ENCODE peak calls at places on chromosomes 2 and 18, in five cellular contexts. U is left ventricle myocardium inferior, A is right atrium auricular region, N is endodermal cell, H is colonic mucosa. F is an unnamed sample. For H3K36me3, the result is how much of the 10 kb centered on the place peaks cover.

GRCh38 chr2:126704434-126705165 is 48.6 kb downstream of the GYPC start:
- DNase-seq in U (no peak), A (no peak), N (no peak), H (no peak), F (no peak)

GRCh38 chr2:205752924-205753323 is 70.6 kb downstream of the NRP2 start:
- DNase-seq in U (no peak), A (no peak), N (no peak), H (no peak), F (no peak)

GRCh38 chr18:48355526-48356115 is 53.6 kb downstream of the ZBTB7C start:
- DNase-seq in U (no peak), A (peak), N (peak), H (no peak), F (no peak)

GRCh38 chr18:44729631-44730101 is 49.0 kb downstream of the SETBP1 start:
- DNase-seq in U (no peak), A (no peak), N (peak), H (peak), F (peak)

GRCh38 chr2:86307431-86307830 is 30.0 kb downstream of the REEP1 start:
- DNase-seq in U (no peak), A (no peak), N (no peak), H (no peak), F (no peak)

GRCh38 chr2:192148620-192149321 is 46.0 kb downstream of the TMEFF2 start:
- DNase-seq in U (no peak), A (no peak), N (no peak), H (no peak), F (peak)

GRCh38 chr2:176490061-176490861 is 221.0 kb downstream of the MTX2 start:
- DNase-seq in U (peak), A (no peak), N (peak), H (no peak), F (no peak)

GRCh38 chr18:74196220-74197119 is 48.1 kb downstream of the TIMM21 start:
- DNase-seq in U (no peak), A (no peak), N (peak), H (peak), F (peak)

GRCh38 chr2:146677280-146677679 is 1167.5 kb upstream of the ACVR2A start:
- DNase-seq in U (no peak), A (no peak), N (peak), H (no peak), F (no peak)

GRCh38 chr2:158388159-158388558 is 68.4 kb downstream of the CCDC148 start:
- DNase-seq in U (no peak), A (no peak), N (no peak), H (no peak), F (no peak)

GRCh38 chr2:239313251-239313650 is 87.6 kb downstream of the HDAC4 start:
- DNase-seq in U (peak), A (no peak), N (peak), H (peak), F (no peak)

GRCh38 chr2:222547108-222547507 is 108.8 kb downstream of the FARSB start:
- DNase-seq in U (no peak), A (no peak), N (no peak), H (no peak), F (no peak)

GRCh38 chr2:86048888-86049287 is 56.8 kb downstream of the POLR1A start:
- DNase-seq in U (no peak), A (no peak), N (peak), H (no peak), F (no peak)

GRCh38 chr18:2984703-2985261 is 28.2 kb downstream of the LPIN2 start:
- DNase-seq in U (no peak), A (no peak), N (no peak), H (peak), F (no peak)

DNA sequence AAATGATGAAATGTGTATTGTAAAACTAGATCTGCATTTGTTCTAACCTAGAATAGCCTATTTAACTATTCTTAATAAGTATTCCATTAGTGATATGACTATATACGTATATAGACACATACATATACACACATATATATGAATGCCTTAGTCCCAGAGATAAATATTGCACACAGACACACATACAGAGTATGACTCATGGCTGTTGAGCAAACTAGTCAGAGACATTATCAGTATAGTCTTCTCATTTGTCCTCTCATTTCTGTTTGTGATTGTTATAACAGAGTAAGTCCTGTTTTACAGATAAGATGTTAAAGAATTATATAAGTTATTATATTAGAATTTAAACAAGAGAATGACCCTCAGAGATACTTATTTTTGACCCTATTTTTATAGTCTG is 202.5 kb downstream of the CCDC102B start:
- DNase-seq in U (no peak), A (no peak), N (no peak), H (no peak), F (peak)
- TF ChIP-seq CTCF in U (no peak), A (no peak), N (no peak), H (no peak), F (no peak)

GRCh38 chr2:197399887-197400540 is 34.8 kb downstream of the SF3B1 start:
- DNase-seq in U (no peak), A (no peak), N (no peak), H (no peak), F (no peak)
- H3K36me3 ChIP-seq in U (half or more), A (half or more), N (half or more), H (under half), F (half or more)

GRCh38 chr2:96265349-96265839 is 403 bp downstream of the TMEM127 start:
- DNase-seq in U (peak), A (no peak), N (peak), H (peak), F (no peak)

GRCh38 chr2:96265840-96266569 is at the start of the genes CIAO1 and TMEM127:
- DNase-seq in U (peak), A (peak), N (peak), H (peak), F (peak)

GRCh38 chr2:96264086-96264485 is 1.7 kb downstream of the TMEM127 start:
- DNase-seq in U (no peak), A (no peak), N (no peak), H (no peak), F (no peak)

GRCh38 chr2:96262306-96262705 is 3.5 kb downstream of the TMEM127 start:
- DNase-seq in U (no peak), A (no peak), N (no peak), H (no peak), F (no peak)

GRCh38 chr2:96264656-96265348 is 995 bp downstream of the TMEM127 start:
- DNase-seq in U (no peak), A (no peak), N (peak), H (peak), F (peak)
- TF ChIP-seq CTCF in U (peak), A (peak), N (peak), H (no peak), F (peak)

GRCh38 chr2:75657794-75658193 is 11.2 kb downstream of the MRPL19 start:
- DNase-seq in U (no peak), A (no peak), N (no peak), H (no peak), F (no peak)
- H3K36me3 ChIP-seq in U (half or more), A (half or more), N (half or more), H (under half), F (under half)

DNA sequence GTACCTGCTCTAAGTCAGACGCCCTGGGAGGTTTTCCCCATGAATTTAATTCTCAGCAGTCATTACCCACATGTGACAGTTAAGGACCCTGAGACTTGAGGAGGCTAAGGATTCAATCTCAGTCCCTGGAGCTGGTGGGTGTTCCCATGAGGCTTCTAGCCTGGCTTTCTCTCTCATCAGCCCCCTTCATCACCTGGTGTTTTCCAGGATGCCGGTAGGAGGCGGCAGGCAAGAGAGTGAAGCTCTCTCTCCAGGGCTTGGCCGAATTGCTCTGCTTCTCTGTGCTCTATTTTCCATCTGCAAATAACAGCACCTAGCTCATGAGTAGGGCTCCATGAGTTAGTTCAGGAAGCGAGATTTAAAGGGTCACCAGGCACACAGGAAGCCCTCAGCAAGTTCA is 241.9 kb downstream of the PTPRM start:
- DNase-seq in U (no peak), A (no peak), N (peak), H (no peak), F (no peak)
- TF ChIP-seq CTCF in U (no peak), A (no peak), N (peak), H (no peak), F (no peak)

GRCh38 chr2:671787-672605 is 5.2 kb downstream of the TMEM18 start:
- DNase-seq in U (no peak), A (no peak), N (peak), H (no peak), F (no peak)
- H3K36me3 ChIP-seq in U (half or more), A (under half), N (half or more), H (under half), F (under half)

GRCh38 chr2:10818986-10819385 is 6.4 kb upstream of the PDIA6 start:
- DNase-seq in U (no peak), A (no peak), N (no peak), H (no peak), F (no peak)

GRCh38 chr2:10814571-10815331 is 2.2 kb upstream of the PDIA6 start:
- DNase-seq in U (no peak), A (no peak), N (peak), H (no peak), F (no peak)

GRCh38 chr2:10819714-10820314 is 7.2 kb upstream of the PDIA6 start:
- DNase-seq in U (no peak), A (no peak), N (no peak), H (no peak), F (no peak)

GRCh38 chr2:10820562-10820961 is 8.0 kb upstream of the PDIA6 start:
- DNase-seq in U (peak), A (no peak), N (no peak), H (no peak), F (no peak)

DNA sequence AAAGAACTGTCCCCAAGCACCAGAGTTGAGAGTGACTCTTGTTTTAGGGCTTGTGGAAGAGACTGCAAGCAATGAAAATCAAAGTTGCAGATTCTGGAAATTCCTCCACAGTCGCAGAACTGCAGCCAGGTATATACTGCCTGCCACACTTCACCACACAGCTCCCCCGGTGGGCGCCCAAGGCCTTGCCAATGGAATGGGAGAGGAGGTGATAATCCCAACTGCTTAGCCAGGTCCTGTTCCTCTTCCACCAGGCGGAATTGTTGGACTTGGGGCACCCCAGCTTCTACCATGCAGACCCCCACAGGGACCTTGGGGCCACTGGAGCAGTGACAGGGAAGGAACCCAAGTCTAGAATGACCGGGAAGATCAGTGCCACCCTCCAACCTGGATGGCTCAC is 4.8 kb upstream of the PDIA6 start:
- DNase-seq in U (no peak), A (no peak), N (peak), H (no peak), F (no peak)
- TF ChIP-seq CTCF in U (no peak), A (no peak), N (peak), H (no peak), F (peak)

GRCh38 chr2:151040036-151040435 is 221.6 kb downstream of the RBM43 start:
- DNase-seq in U (no peak), A (no peak), N (no peak), H (no peak), F (no peak)
- H3K36me3 ChIP-seq in U (under half), A (under half), N (under half), H (under half), F (under half)